ENCODE peak calls at places on chromosomes 4 and X, in nine cellular contexts. One of them, this sample, is unnamed.

GRCh38 chr4:185752881-185753280 is 59.1 kb downstream of the SORBS2 start:
- DNase-seq in CD4-positive, alpha-beta T cell: no peak
- DNase-seq in NCI-H460: no peak
- DNase-seq in IMR-90: no peak
- DNase-seq in tibial nerve: no peak
- DNase-seq in RWPE1: no peak
- DNase-seq in AG08395: no peak
- DNase-seq in EL: no peak
- DNase-seq in NCI-H748 treated with DMSO at 0.1 percent for 48 hours: no peak
- DNase-seq in this sample: no peak

GRCh38 chr4:978957-979701 is 5.8 kb upstream of the DGKQ start:
- DNase-seq in RWPE1: no peak
- DNase-seq in AG08395: no peak
- DNase-seq in NCI-H748 treated with DMSO at 0.1 percent for 48 hours: no peak
- DNase-seq in NCI-H460: peak
- DNase-seq in CD4-positive, alpha-beta T cell: no peak
- DNase-seq in tibial nerve: no peak
- DNase-seq in EL: peak
- DNase-seq in IMR-90: peak
- DNase-seq in this sample: no peak

GRCh38 chr4:2080429-2081300 is 21.5 kb downstream of the NAT8L start:
- DNase-seq in AG08395: no peak
- DNase-seq in NCI-H460: no peak
- DNase-seq in RWPE1: no peak
- DNase-seq in tibial nerve: no peak
- DNase-seq in NCI-H748 treated with DMSO at 0.1 percent for 48 hours: no peak
- DNase-seq in IMR-90: no peak
- DNase-seq in EL: no peak
- DNase-seq in CD4-positive, alpha-beta T cell: no peak
- DNase-seq in this sample: peak

GRCh38 chrX:41468647-41469323 is 21.6 kb downstream of the NYX start:
- DNase-seq in EL: no peak
- DNase-seq in RWPE1: no peak
- DNase-seq in tibial nerve: no peak
- DNase-seq in CD4-positive, alpha-beta T cell: no peak
- DNase-seq in AG08395: no peak
- DNase-seq in NCI-H748 treated with DMSO at 0.1 percent for 48 hours: peak
- DNase-seq in IMR-90: peak
- DNase-seq in NCI-H460: no peak
- DNase-seq in this sample: no peak

GRCh38 chr4:150950657-150951056 is 64.4 kb downstream of the LRBA start:
- DNase-seq in NCI-H748 treated with DMSO at 0.1 percent for 48 hours: no peak
- DNase-seq in RWPE1: no peak
- DNase-seq in AG08395: no peak
- DNase-seq in CD4-positive, alpha-beta T cell: no peak
- DNase-seq in tibial nerve: no peak
- DNase-seq in NCI-H460: no peak
- DNase-seq in IMR-90: no peak
- DNase-seq in EL: no peak
- DNase-seq in this sample: no peak

GRCh38 chrX:139044680-139045079 is 333.2 kb upstream of the FGF13 start:
- DNase-seq in NCI-H460: no peak
- DNase-seq in RWPE1: no peak
- DNase-seq in EL: no peak
- DNase-seq in AG08395: no peak
- DNase-seq in CD4-positive, alpha-beta T cell: no peak
- DNase-seq in IMR-90: no peak
- DNase-seq in NCI-H748 treated with DMSO at 0.1 percent for 48 hours: no peak
- DNase-seq in tibial nerve: no peak
- DNase-seq in this sample: no peak

GRCh38 chrX:29662759-29663503 is 552.4 kb upstream of the MAGEB2 start:
- DNase-seq in tibial nerve: no peak
- DNase-seq in AG08395: peak
- DNase-seq in CD4-positive, alpha-beta T cell: no peak
- DNase-seq in RWPE1: peak
- DNase-seq in EL: peak
- DNase-seq in IMR-90: peak
- DNase-seq in NCI-H748 treated with DMSO at 0.1 percent for 48 hours: no peak
- DNase-seq in NCI-H460: peak
- DNase-seq in this sample: no peak

GRCh38 chr4:53693909-53694308 is 102.6 kb upstream of the LNX1 start:
- DNase-seq in AG08395: no peak
- DNase-seq in tibial nerve: no peak
- DNase-seq in CD4-positive, alpha-beta T cell: no peak
- DNase-seq in EL: no peak
- DNase-seq in NCI-H460: no peak
- DNase-seq in RWPE1: no peak
- DNase-seq in IMR-90: no peak
- DNase-seq in NCI-H748 treated with DMSO at 0.1 percent for 48 hours: no peak
- DNase-seq in this sample: no peak

GRCh38 chr4:31662951-31663350 is 942.8 kb downstream of the PCDH7 start:
- DNase-seq in tibial nerve: no peak
- DNase-seq in IMR-90: no peak
- DNase-seq in CD4-positive, alpha-beta T cell: no peak
- DNase-seq in AG08395: no peak
- DNase-seq in NCI-H748 treated with DMSO at 0.1 percent for 48 hours: no peak
- DNase-seq in EL: no peak
- DNase-seq in NCI-H460: no peak
- DNase-seq in RWPE1: no peak
- DNase-seq in this sample: no peak

GRCh38 chrX:105307762-105308161 is 87.3 kb upstream of the TEX13A start:
- DNase-seq in EL: no peak
- DNase-seq in CD4-positive, alpha-beta T cell: no peak
- DNase-seq in tibial nerve: no peak
- DNase-seq in AG08395: no peak
- DNase-seq in NCI-H460: no peak
- DNase-seq in IMR-90: peak
- DNase-seq in RWPE1: no peak
- DNase-seq in NCI-H748 treated with DMSO at 0.1 percent for 48 hours: no peak
- DNase-seq in this sample: no peak

GRCh38 chr4:99208719-99209075 is 10.3 kb downstream of the ADH6 start:
- DNase-seq in RWPE1: no peak
- DNase-seq in EL: no peak
- DNase-seq in IMR-90: no peak
- DNase-seq in NCI-H748 treated with DMSO at 0.1 percent for 48 hours: no peak
- DNase-seq in AG08395: no peak
- DNase-seq in tibial nerve: no peak
- DNase-seq in NCI-H460: no peak
- DNase-seq in CD4-positive, alpha-beta T cell: no peak
- DNase-seq in this sample: no peak

GRCh38 chr4:87038837-87039715 is 104.3 kb downstream of the AFF1 start:
- DNase-seq in IMR-90: peak
- DNase-seq in AG08395: peak
- DNase-seq in CD4-positive, alpha-beta T cell: no peak
- DNase-seq in EL: peak
- DNase-seq in NCI-H460: peak
- DNase-seq in RWPE1: peak
- DNase-seq in NCI-H748 treated with DMSO at 0.1 percent for 48 hours: no peak
- DNase-seq in tibial nerve: peak
- DNase-seq in this sample: peak

GRCh38 chrX:146881521-146881920 is 67.0 kb upstream of the CXorf51A start:
- DNase-seq in tibial nerve: no peak
- DNase-seq in AG08395: no peak
- DNase-seq in NCI-H460: no peak
- DNase-seq in CD4-positive, alpha-beta T cell: no peak
- DNase-seq in IMR-90: no peak
- DNase-seq in NCI-H748 treated with DMSO at 0.1 percent for 48 hours: no peak
- DNase-seq in RWPE1: no peak
- DNase-seq in EL: no peak
- DNase-seq in this sample: no peak

This sample was measured in left lung.